ENCODE peak calls at places on chromosomes 2 and 18, in six cellular contexts. O, V, L, W, D and E are unnamed samples.

GRCh38 chr2:69400121-69400520 is 13.1 kb upstream of the GFPT1 start:
- DNase-seq in W (no peak), L (no peak), D (no peak), O (no peak), V (no peak), E (no peak)

GRCh38 chr18:74534981-74535649 is 815 bp downstream of the CNDP1 start:
- DNase-seq in V (peak; percentile 91), L (no peak), O (peak; percentile 21), W (peak; percentile 66), D (no peak), E (no peak)

GRCh38 chr2:23926289-23926749 is 604 bp downstream of the ATAD2B start:
- DNase-seq in O (peak; percentile 79), W (no peak), L (peak; percentile 55), V (peak; percentile 40), D (no peak), E (peak; percentile 36)

GRCh38 chr2:229920011-229920781 is 1.6 kb downstream of the TRIP12 start:
- DNase-seq in V (no peak), O (no peak), D (no peak), L (peak; percentile 20), W (peak; percentile 32), E (no peak)

GRCh38 chr18:11310476-11311086 is 161.2 kb upstream of the PIEZO2 start:
- DNase-seq in L (peak; percentile 70), W (peak; percentile 77), V (peak; percentile 74), D (no peak), O (no peak), E (peak; percentile 46)

GRCh38 chr2:54673501-54673998 is 49.9 kb upstream of the EML6 start:
- DNase-seq in D (no peak), L (no peak), W (peak; percentile 59), V (no peak), O (peak; percentile 90), E (peak; percentile 38)

GRCh38 chr2:217361491-217361890 is 501.6 kb upstream of the TNP1 start:
- DNase-seq in V (no peak), W (no peak), L (peak; percentile 32), O (no peak), D (no peak), E (no peak)

GRCh38 chr2:187654535-187654934 is 100.3 kb upstream of the TFPI start:
- DNase-seq in L (no peak), W (peak; percentile 31), D (no peak), O (no peak), V (no peak), E (no peak)

GRCh38 chr2:26705126-26705525 is 12.6 kb downstream of the KCNK3 start:
- DNase-seq in W (no peak), O (no peak), D (no peak), L (no peak), V (no peak), E (no peak)

GRCh38 chr2:150063432-150063889 is 424.0 kb downstream of the RND3 start:
- DNase-seq in O (no peak), D (no peak), W (no peak), V (no peak), L (peak; percentile 79), E (no peak)

GRCh38 chr2:118016911-118017310 is 3.0 kb upstream of the CCDC93 start:
- DNase-seq in V (no peak), W (no peak), D (no peak), O (no peak), L (peak; percentile 28), E (no peak)

GRCh38 chr2:202237787-202238233 is 587 bp downstream of the SUMO1 start:
- DNase-seq in D (peak; percentile 42), W (peak; percentile 5), V (peak; percentile 12), O (no peak), L (peak; percentile 64), E (peak; percentile 31)

GRCh38 chr2:20148841-20149702 is 75.9 kb downstream of the SDC1 start:
- DNase-seq in L (peak; percentile 90), V (no peak), W (peak; percentile 23), D (no peak), O (peak; percentile 31), E (no peak)

GRCh38 chr2:207330912-207331311 is 165.2 kb upstream of the KLF7 start:
- DNase-seq in L (peak; percentile 98), W (peak; percentile 95), D (no peak), V (no peak), O (no peak), E (peak; percentile 29)

GRCh38 chr2:205877501-205877900 is 195.2 kb downstream of the NRP2 start:
- DNase-seq in O (no peak), V (no peak), D (no peak), L (no peak), W (no peak), E (no peak)

GRCh38 chr2:128090909-128091690 is at the start of gene UGGT1:
- DNase-seq in L (peak; percentile 98), V (peak; percentile 98), D (peak; percentile 95), O (peak; percentile 95), W (peak; percentile 99), E (peak; percentile 97)
- TF ChIP-seq CTCF in L (no peak), V (no peak), D (peak; percentile 13), O (no peak), W (no peak), E (no peak)

DNA sequence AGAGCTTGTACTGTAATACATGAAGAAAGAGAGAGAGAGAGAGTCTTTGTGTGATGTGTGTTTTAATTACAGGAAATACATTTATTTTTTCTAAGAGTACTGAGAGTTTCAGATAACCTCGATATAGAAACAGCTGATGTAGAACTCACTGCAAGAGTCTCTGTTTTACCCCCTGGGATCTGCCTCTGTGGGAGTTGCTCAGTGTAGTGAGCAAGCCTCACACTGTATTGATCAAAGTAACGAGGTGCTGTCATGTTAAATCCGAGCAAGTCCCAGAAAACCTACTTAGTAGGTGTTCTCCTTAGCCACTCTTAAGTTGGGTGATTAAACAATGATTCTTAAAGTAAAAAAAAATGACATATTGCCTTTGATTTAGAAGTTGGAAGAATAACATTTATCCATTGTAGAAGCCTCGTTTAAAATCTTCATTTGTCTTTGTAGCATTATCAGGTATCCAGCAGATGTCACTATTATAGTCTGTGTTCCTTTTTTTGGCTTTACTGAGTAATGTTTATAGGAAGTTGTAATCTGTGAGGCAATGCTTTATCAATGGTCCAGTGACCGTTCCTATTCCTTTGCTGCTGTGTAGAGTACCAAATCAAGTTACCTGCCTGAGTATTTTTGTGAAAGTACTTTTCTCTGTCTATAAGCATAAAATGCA is 219.0 kb downstream of the MYO3B start:
- DNase-seq in D (no peak), V (peak; percentile 28), L (peak; percentile 35), W (no peak), O (no peak), E (no peak)
- TF ChIP-seq CTCF in D (no peak), V (peak; percentile 48), L (peak; percentile 10), W (no peak), O (no peak), E (peak; percentile 45)

GRCh38 chr18:8121091-8121490 is 488.1 kb upstream of the RAB12 start:
- DNase-seq in W (no peak), L (peak; percentile 27), D (no peak), V (no peak), O (no peak), E (no peak)
- TF ChIP-seq CTCF in W (no peak), L (no peak), D (no peak), V (no peak), O (no peak), E (no peak)

GRCh38 chr18:33755918-33756590 is 178.0 kb downstream of the ASXL3 start:
- DNase-seq in V (no peak), D (no peak), L (peak; percentile 97), W (peak; percentile 38), O (no peak), E (no peak)

GRCh38 chr18:33746261-33746660 is 168.2 kb downstream of the ASXL3 start:
- DNase-seq in L (no peak), D (no peak), V (no peak), W (no peak), O (no peak), E (no peak)

GRCh38 chr18:33757037-33757436 is 179.0 kb downstream of the ASXL3 start:
- DNase-seq in D (no peak), W (no peak), O (no peak), L (peak; percentile 87), V (no peak), E (no peak)

GRCh38 chr18:33749831-33750230 is 171.8 kb downstream of the ASXL3 start:
- DNase-seq in D (no peak), W (peak; percentile 38), V (no peak), O (no peak), L (peak; percentile 38), E (no peak)

GRCh38 chr18:33751613-33752221 is 173.7 kb downstream of the ASXL3 start:
- DNase-seq in W (peak; percentile 30), O (no peak), L (peak; percentile 60), D (no peak), V (peak; percentile 48), E (no peak)
- TF ChIP-seq CTCF in W (peak; percentile 37), O (no peak), L (peak; percentile 51), D (peak; percentile 66), V (peak; percentile 59), E (peak; percentile 55)

GRCh38 chr18:58337285-58337684 is 291.6 kb downstream of the ALPK2 start:
- DNase-seq in O (no peak), L (no peak), V (no peak), D (no peak), W (no peak), E (no peak)

GRCh38 chr18:58335223-58335622 is 291.2 kb downstream of the NEDD4L start:
- DNase-seq in O (no peak), D (no peak), L (no peak), V (no peak), W (no peak), E (no peak)

GRCh38 chr18:58336605-58337004 is 292.3 kb downstream of the ALPK2 start:
- DNase-seq in V (no peak), O (no peak), W (no peak), D (no peak), L (peak; percentile 41), E (no peak)

GRCh38 chr18:58334061-58334460 is 290.0 kb downstream of the NEDD4L start:
- DNase-seq in L (no peak), W (no peak), D (no peak), V (no peak), O (no peak), E (no peak)

DNA sequence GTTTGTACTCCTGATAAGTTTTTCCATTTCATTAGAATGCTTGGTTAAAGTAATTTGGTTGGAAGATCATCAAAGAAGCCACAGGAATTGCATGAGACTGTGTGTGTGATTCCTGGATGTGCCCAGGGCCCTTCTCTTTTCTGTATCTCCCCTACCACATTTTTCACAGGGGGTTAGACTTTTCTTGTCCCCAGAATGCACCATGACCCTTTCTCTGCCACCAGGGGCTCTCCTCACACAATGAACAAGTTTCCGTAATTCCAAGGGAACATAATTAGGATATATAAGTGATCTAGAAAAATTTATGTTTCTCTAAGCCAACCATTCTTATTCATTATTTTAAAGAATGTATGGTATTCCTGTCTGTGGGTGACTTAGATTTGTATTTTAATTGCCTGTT is 291.8 kb downstream of the NEDD4L start:
- DNase-seq in V (no peak), D (no peak), O (no peak), W (no peak), L (no peak), E (no peak)
- TF ChIP-seq CTCF in V (no peak), D (no peak), O (no peak), W (no peak), L (no peak), E (no peak)